ENCODE peak calls at places on chromosomes 2 and 18, in nine cellular contexts. V is IMR-90; L is K562; I is adrenal gland; C is fibroblast of lung; N is suprapubic skin; S is heart left ventricle; X is neural progenitor cell; B is CD8-positive, alpha-beta T cell. F is an unnamed sample.

GRCh38 chr2:109438773-109439191 is 175.0 kb downstream of the SEPTIN10 start:
- DNase-seq in S (peak; percentile 25), X (no peak), B (no peak), V (peak; percentile 86), C (peak; percentile 80), I (peak; percentile 91), N (no peak), L (no peak), F (no peak)

GRCh38 chr2:175461839-175462238 is 280.3 kb upstream of the ATP5MC3 start:
- DNase-seq in X (no peak), L (no peak), V (no peak), B (no peak), N (no peak), C (no peak), S (no peak), I (no peak), F (no peak)

GRCh38 chr2:96091141-96091710 is 25.1 kb downstream of the ADRA2B start:
- DNase-seq in I (peak; percentile 13), N (no peak), S (no peak), X (no peak), V (no peak), C (no peak), L (no peak), B (no peak), F (no peak)

GRCh38 chr18:11147962-11148654 is 1.3 kb downstream of the PIEZO2 start:
- DNase-seq in V (no peak), B (no peak), X (no peak), N (no peak), C (peak; percentile 25), I (no peak), L (no peak), S (no peak), F (no peak)

GRCh38 chr2:3238951-3239841 is 138.4 kb downstream of the EIPR1 start:
- DNase-seq in X (no peak), S (no peak), I (no peak), V (no peak), C (no peak), L (no peak), B (peak; percentile 50), N (no peak), F (no peak)

GRCh38 chr2:85994421-85994777 is 105.6 kb upstream of the ST3GAL5 start:
- DNase-seq in B (peak; percentile 32), V (no peak), S (no peak), N (peak; percentile 13), I (peak; percentile 41), X (no peak), L (no peak), C (no peak), F (no peak)

GRCh38 chr2:187319441-187320108 is 128.5 kb downstream of the CALCRL start:
- DNase-seq in N (no peak), L (no peak), V (no peak), I (no peak), C (peak; percentile 17), S (no peak), X (no peak), B (no peak), F (no peak)

GRCh38 chr2:18719978-18720775 is 130.8 kb upstream of the NT5C1B start:
- DNase-seq in S (no peak), L (no peak), I (no peak), N (no peak), C (peak; percentile 34), B (no peak), V (peak; percentile 58), X (no peak), F (no peak)

GRCh38 chr2:157179706-157180105 is 77.8 kb upstream of the GALNT5 start:
- DNase-seq in I (no peak), N (no peak), C (no peak), X (no peak), B (no peak), V (no peak), L (no peak), S (no peak), F (no peak)

GRCh38 chr2:53403836-53404413 is 363.7 kb upstream of the CHAC2 start:
- DNase-seq in B (no peak), S (no peak), X (no peak), V (peak; percentile 79), L (no peak), C (peak; percentile 59), N (no peak), I (no peak), F (no peak)

GRCh38 chr2:128282246-128282975 is 36.3 kb downstream of the HS6ST1 start:
- DNase-seq in I (no peak), L (no peak), X (no peak), V (no peak), B (no peak), S (no peak), C (no peak), N (peak; percentile 62), F (no peak)

GRCh38 chr2:3426615-3427014 is 47.1 kb downstream of the TRAPPC12 start:
- DNase-seq in C (no peak), N (no peak), L (no peak), S (no peak), X (no peak), V (no peak), B (no peak), I (no peak), F (no peak)

GRCh38 chr2:209592106-209592505 is 168.3 kb downstream of the MAP2 start:
- DNase-seq in X (no peak), N (no peak), V (no peak), B (no peak), L (no peak), C (no peak), S (no peak), I (no peak), F (no peak)

GRCh38 chr2:953975-954686 is 3.5 kb downstream of the SNTG2 start:
- DNase-seq in S (no peak), C (peak; percentile 38), L (no peak), V (peak; percentile 26), X (no peak), I (peak; percentile 27), N (no peak), B (no peak), F (peak; percentile 29)
- TF ChIP-seq CTCF in S (no peak), C (no peak), L (no peak), V (peak; percentile 53), X (no peak), I (peak; percentile 26), N (no peak), B (no peak), F (peak; percentile 47)

DNA sequence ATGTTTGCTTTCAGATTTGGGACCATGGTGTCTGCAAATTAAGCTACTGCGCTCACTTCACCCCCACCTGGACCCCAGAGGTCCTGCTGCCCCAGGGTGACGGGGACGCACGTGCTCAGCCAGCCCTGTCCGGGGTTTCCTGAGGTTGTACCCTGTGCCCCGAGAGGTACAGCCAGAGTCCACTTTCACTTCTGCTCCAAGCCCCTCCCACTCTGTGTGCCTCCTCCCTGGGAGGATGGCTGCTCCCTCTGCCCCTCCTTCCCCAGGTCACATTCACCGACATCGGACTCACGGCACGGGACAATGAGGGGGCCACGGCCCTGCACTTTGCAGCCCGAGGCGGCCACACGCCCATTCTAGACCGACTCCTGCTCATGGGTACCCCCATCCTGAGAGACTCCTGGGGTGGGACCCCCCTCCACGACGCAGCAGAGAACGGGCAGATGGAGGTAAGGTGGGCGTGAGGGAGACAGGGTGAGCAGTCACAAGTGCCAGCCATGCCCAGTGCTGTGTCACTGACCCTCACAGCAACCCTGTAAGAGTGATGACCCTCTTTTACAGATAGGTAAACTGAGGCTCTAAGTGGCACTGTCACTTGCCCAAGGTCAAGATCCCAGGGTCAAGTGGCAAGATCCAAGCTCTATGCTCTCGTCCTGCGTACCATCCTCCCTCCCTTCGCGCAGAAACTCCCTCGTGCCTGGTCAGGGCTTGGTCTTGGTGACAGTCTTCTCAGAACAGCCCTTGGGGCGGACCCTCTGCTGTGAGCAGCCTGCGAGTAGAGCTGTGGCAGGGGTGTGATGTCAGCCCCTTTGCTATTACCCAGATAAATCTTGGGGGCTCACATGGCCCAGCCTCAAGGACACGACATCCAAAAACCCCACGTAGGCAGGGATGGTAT is 7.6 kb downstream of the ESPNL start:
- DNase-seq in N (no peak), B (no peak), X (no peak), L (no peak), S (no peak), C (no peak), V (no peak), I (no peak), F (no peak)
- H3K4me3 ChIP-seq in N (no peak overlapping the region), B (no peak overlapping the region), X (no peak overlapping the region), L (no peak overlapping the region), S (no peak overlapping the region), C (no peak overlapping the region), V (no peak overlapping the region), I (no peak overlapping the region), F (no peak overlapping the region)

GRCh38 chr2:135072125-135072997 is 20.3 kb downstream of the RAB3GAP1 start:
- DNase-seq in X (peak; percentile 9), B (no peak), S (no peak), N (no peak), L (no peak), I (no peak), V (no peak), C (no peak), F (no peak)
- H3K9me3 ChIP-seq in X (peaks cover 23% of the 10 kb centered on the region), B (no peaks in the 10 kb centered on the region), S (peaks cover 22% of the 10 kb centered on the region), N (no peaks in the 10 kb centered on the region), L (no peaks in the 10 kb centered on the region), I (no peaks in the 10 kb centered on the region), V (peaks cover 15% of the 10 kb centered on the region), C (peaks cover 3% of the 10 kb centered on the region), F (peaks cover 34% of the 10 kb centered on the region)

GRCh38 chr2:20352230-20353216 is 1.9 kb upstream of the PUM2 start:
- DNase-seq in N (no peak), I (no peak), B (no peak), C (no peak), L (no peak), X (peak; percentile 34), V (no peak), S (no peak), F (no peak)

GRCh38 chr2:20351555-20352229 is 1.0 kb upstream of the PUM2 start:
- DNase-seq in S (no peak), C (no peak), I (no peak), V (no peak), L (no peak), X (no peak), N (no peak), B (no peak), F (no peak)

GRCh38 chr2:20349457-20350034 is 1.1 kb downstream of the PUM2 start:
- DNase-seq in L (no peak), X (no peak), V (peak; percentile 27), N (no peak), C (no peak), S (no peak), I (no peak), B (no peak), F (no peak)

GRCh38 chr2:20350105-20350712 is 435 bp downstream of the PUM2 start:
- DNase-seq in L (peak; percentile 81), B (peak; percentile 76), C (no peak), S (peak; percentile 67), N (peak; percentile 76), V (no peak), X (no peak), I (peak; percentile 63), F (peak; percentile 71)

DNA sequence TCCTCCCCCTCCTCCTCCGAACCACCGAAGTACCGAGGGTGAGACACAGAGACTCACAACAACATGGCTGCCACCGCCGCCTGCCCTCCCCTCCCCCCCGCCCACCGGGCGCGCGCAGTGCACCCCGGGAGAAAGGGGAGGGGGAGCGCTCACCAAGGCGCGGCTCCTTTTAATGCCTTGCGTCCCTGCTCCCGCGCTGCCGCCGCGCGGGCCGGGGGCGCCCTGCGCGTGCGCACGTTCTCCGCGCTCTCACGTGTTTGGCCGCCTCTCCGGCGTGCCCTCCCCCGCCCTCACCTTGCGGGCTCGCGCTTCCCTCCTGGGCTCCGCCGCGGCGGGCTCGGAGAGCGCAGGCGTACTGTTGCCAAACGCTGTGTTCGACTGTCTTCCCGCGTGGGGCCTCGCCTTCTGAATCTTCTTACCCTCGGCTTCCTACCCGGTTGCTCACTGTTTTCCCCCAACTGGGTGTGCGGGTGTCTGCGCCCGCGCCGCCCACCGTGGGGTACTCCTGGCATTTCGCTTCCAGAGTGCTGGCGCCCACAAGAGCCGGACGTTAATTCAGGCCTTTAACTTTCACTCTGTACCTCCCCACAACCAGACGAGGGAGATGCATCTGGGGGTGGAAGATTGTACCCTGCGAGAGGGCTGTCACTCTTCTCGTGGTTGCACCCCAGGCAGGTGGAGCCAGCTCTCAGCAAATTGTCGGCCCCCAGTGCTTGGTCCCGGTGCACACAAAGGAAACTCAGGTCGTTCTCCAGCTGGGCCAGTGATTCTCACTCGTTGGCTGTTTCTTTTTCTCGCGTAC is at the start of gene PUM2:
- DNase-seq in V (peak; percentile 94), X (peak; percentile 99), L (peak; percentile 92), B (peak; percentile 96), I (peak; percentile 97), S (peak; percentile 93), C (peak; percentile 94), N (peak; percentile 94), F (peak; percentile 98)
- TF ChIP-seq CTCF in V (no peak), X (no peak), L (no peak), B (no peak), I (peak; percentile 3), S (no peak), C (no peak), N (no peak), F (no peak)

F was measured in A673.